ENCODE peak calls at places on chromosomes 6 and 20, in seven cellular contexts. O is stimulated activated CD4-positive, alpha-beta T cell treated with anti-CD3 and anti-CD28 coated beads, TNF-alpha, amount 100 ng/mL, for 4 hours; N is body of pancreas; A is PC-3; W is dorsolateral prefrontal cortex; C is skeletal muscle cell; L is activated CD4-positive, alpha-beta T cell treated with anti-CD3 and anti-CD28 coated beads, Interleukin-2, amount 50 U/mL, for 1 hour. T is an unnamed sample.
A peak's percentile ranks its signal among the peaks of the same experiment; 100 is the strongest.

GRCh38 chr20:46547995-46548394 is 2.5 kb downstream of the OCSTAMP start:
- DNase-seq in O (no peak), N (no peak), A (no peak), W (no peak), C (no peak), L (no peak), T (no peak)

GRCh38 chr20:61694666-61695065 is 371.0 kb downstream of the TAF4 start:
- DNase-seq in O (no peak), N (no peak), A (no peak), W (peak; percentile 48), C (no peak), L (no peak), T (no peak)

GRCh38 chr6:3433005-3433404 is 23.8 kb downstream of the SLC22A23 start:
- DNase-seq in O (no peak), N (no peak), A (no peak), W (no peak), C (no peak), L (no peak), T (no peak)

GRCh38 chr6:16331328-16332174 is 93.2 kb downstream of the GMPR start:
- DNase-seq in O (peak; percentile 37), N (peak; percentile 74), A (peak; percentile 75), W (peak; percentile 82), C (no peak), L (peak; percentile 68), T (peak; percentile 78)

GRCh38 chr20:9223296-9223695 is 154.4 kb downstream of the PLCB4 start:
- DNase-seq in O (no peak), N (no peak), A (no peak), W (no peak), C (no peak), L (no peak), T (no peak)

GRCh38 chr20:44961868-44962267 is 1.7 kb upstream of the TOMM34 start:
- DNase-seq in O (no peak), N (no peak), A (peak; percentile 68), W (no peak), C (no peak), L (no peak), T (no peak)

GRCh38 chr6:141874930-141875602 is 257.7 kb upstream of the GJE1 start:
- DNase-seq in O (no peak), N (no peak), A (no peak), W (no peak), C (peak; percentile 41), L (no peak), T (no peak)

GRCh38 chr6:14720411-14721102 is 525.3 kb upstream of the JARID2 start:
- DNase-seq in O (no peak), N (no peak), A (no peak), W (no peak), C (no peak), L (no peak), T (no peak)

GRCh38 chr6:84768442-84769174 is 4.2 kb upstream of the TBX18 start:
- DNase-seq in O (no peak), N (no peak), A (no peak), W (no peak), C (no peak), L (no peak), T (no peak)

GRCh38 chr6:86010915-86011786 is 368.5 kb upstream of the SYNCRIP start:
- DNase-seq in O (no peak), N (no peak), A (no peak), W (no peak), C (no peak), L (no peak), T (no peak)

GRCh38 chr6:34934516-34934915 is 45.5 kb downstream of the ANKS1A start:
- DNase-seq in O (no peak), N (peak; percentile 92), A (peak; percentile 33), W (no peak), C (peak; percentile 51), L (no peak), T (peak; percentile 20)

GRCh38 chr20:37288091-37288490 is 1.4 kb upstream of the MANBAL start:
- DNase-seq in O (no peak), N (peak; percentile 53), A (no peak), W (no peak), C (no peak), L (no peak), T (no peak)

GRCh38 chr20:50054626-50055511 is 58.1 kb downstream of the UBE2V1 start:
- DNase-seq in O (no peak), N (no peak), A (no peak), W (peak; percentile 83), C (no peak), L (no peak), T (no peak)

GRCh38 chr6:46412662-46413061 is 78.6 kb downstream of the RCAN2 start:
- DNase-seq in O (no peak), N (no peak), A (peak; percentile 17), W (no peak), C (no peak), L (no peak), T (no peak)

GRCh38 chr6:87154641-87155271 is 609 bp upstream of the ZNF292 start:
- DNase-seq in O (peak; percentile 37), N (no peak), A (peak; percentile 59), W (no peak), C (peak; percentile 62), L (peak; percentile 54), T (peak; percentile 85)

GRCh38 chr20:19673575-19673974 is 84.5 kb upstream of the RIN2 start:
- DNase-seq in O (no peak), N (no peak), A (peak; percentile 62), W (no peak), C (no peak), L (no peak), T (no peak)

GRCh38 chr6:18634912-18635311 is 247.8 kb downstream of the RNF144B start:
- DNase-seq in O (no peak), N (no peak), A (no peak), W (no peak), C (no peak), L (no peak), T (no peak)

GRCh38 chr20:12570371-12570770 is 438.4 kb upstream of the SPTLC3 start:
- DNase-seq in O (no peak), N (peak; percentile 13), A (peak; percentile 67), W (no peak), C (no peak), L (no peak), T (peak; percentile 19)

GRCh38 chr20:36407196-36407733 is 101.1 kb downstream of the DLGAP4 start:
- DNase-seq in O (no peak), N (no peak), A (peak; percentile 7), W (no peak), C (peak; percentile 12), L (no peak), T (no peak)

GRCh38 chr20:57953638-57954037 is 243.8 kb upstream of the PMEPA1 start:
- DNase-seq in O (no peak), N (no peak), A (peak; percentile 59), W (no peak), C (no peak), L (no peak), T (no peak)

GRCh38 chr20:33408716-33409654 is 7.7 kb upstream of the CDK5RAP1 start:
- DNase-seq in O (no peak), N (no peak), A (no peak), W (peak; percentile 60), C (no peak), L (no peak), T (no peak)

GRCh38 chr6:105304366-105304765 is 98.5 kb downstream of the PREP start:
- DNase-seq in O (no peak), N (no peak), A (no peak), W (no peak), C (no peak), L (no peak), T (no peak)

GRCh38 chr20:49668181-49668877 is 45.3 kb downstream of the B4GALT5 start:
- DNase-seq in O (peak; percentile 42), N (peak; percentile 60), A (no peak), W (no peak), C (no peak), L (peak; percentile 53), T (no peak)

GRCh38 chr20:58670097-58670496 is 19.0 kb downstream of the STX16 start:
- DNase-seq in O (no peak), N (no peak), A (no peak), W (no peak), C (no peak), L (no peak), T (no peak)

T was measured in cerebellar cortex.